ENCODE peak calls at places on chromosomes 2 and 18, in seven cellular contexts. B, X, T, J, M, G and A are unnamed samples.

GRCh38 chr18:63155910-63156773 is 163.4 kb downstream of the BCL2 start:
- DNase-seq in B (no peak), X (no peak), T (no peak), J (no peak), M (no peak), G (no peak), A (no peak)

GRCh38 chr2:231714639-231715498 is 6.5 kb downstream of the PTMA start:
- DNase-seq in B (peak; percentile 79), X (peak; percentile 48), T (peak; percentile 50), J (peak; percentile 89), M (peak; percentile 81), G (peak; percentile 78), A (peak; percentile 43)

GRCh38 chr2:79982445-79982844 is 322.1 kb downstream of the LRRTM1 start:
- DNase-seq in B (no peak), X (no peak), T (no peak), J (peak; percentile 10), M (peak; percentile 67), G (no peak), A (no peak)

GRCh38 chr2:19029655-19030054 is 328.8 kb downstream of the OSR1 start:
- DNase-seq in B (no peak), X (no peak), T (no peak), J (no peak), M (no peak), G (no peak), A (peak; percentile 68)

GRCh38 chr2:162011718-162012564 is 62.1 kb downstream of the DPP4 start:
- DNase-seq in B (no peak), X (no peak), T (no peak), J (no peak), M (no peak), G (no peak), A (no peak)

GRCh38 chr2:8255448-8255800 is 426.4 kb upstream of the ID2 start:
- DNase-seq in B (no peak), X (no peak), T (peak; percentile 32), J (no peak), M (no peak), G (no peak), A (no peak)

GRCh38 chr2:42786561-42787345 is 5.6 kb downstream of the HAAO start:
- DNase-seq in B (no peak), X (no peak), T (no peak), J (no peak), M (no peak), G (no peak), A (no peak)

GRCh38 chr2:239298126-239298804 is 102.6 kb downstream of the HDAC4 start:
- DNase-seq in B (peak; percentile 9), X (no peak), T (no peak), J (peak; percentile 6), M (peak; percentile 34), G (peak; percentile 27), A (no peak)

GRCh38 chr18:2909431-2910140 is 62.8 kb downstream of the EMILIN2 start:
- DNase-seq in B (no peak), X (no peak), T (no peak), J (no peak), M (no peak), G (no peak), A (no peak)

GRCh38 chr2:46239175-46239846 is 57.9 kb upstream of the EPAS1 start:
- DNase-seq in B (no peak), X (no peak), T (no peak), J (no peak), M (no peak), G (no peak), A (peak; percentile 56)

GRCh38 chr2:101179982-101180381 is 28.8 kb upstream of the TBC1D8 start:
- DNase-seq in B (no peak), X (no peak), T (no peak), J (no peak), M (peak; percentile 33), G (no peak), A (no peak)

GRCh38 chr18:63564576-63564975 is 22.4 kb downstream of the SERPINB12 start:
- DNase-seq in B (no peak), X (no peak), T (no peak), J (no peak), M (no peak), G (no peak), A (no peak)

GRCh38 chr2:174059875-174060226 is 94.7 kb upstream of the SP3 start:
- DNase-seq in B (no peak), X (no peak), T (no peak), J (no peak), M (no peak), G (no peak), A (peak; percentile 67)

GRCh38 chr2:23806665-23807064 is 120.3 kb downstream of the ATAD2B start:
- DNase-seq in B (no peak), X (no peak), T (no peak), J (no peak), M (no peak), G (no peak), A (no peak)

GRCh38 chr2:27622921-27623384 is 5.9 kb downstream of the CCDC121 start:
- DNase-seq in B (no peak), X (peak; percentile 63), T (peak; percentile 61), J (no peak), M (no peak), G (no peak), A (peak; percentile 87)

GRCh38 chr18:673317-673716 is 15.9 kb downstream of the TYMS start:
- DNase-seq in B (no peak), X (no peak), T (no peak), J (no peak), M (no peak), G (no peak), A (no peak)

GRCh38 chr18:48693625-48694262 is 154.9 kb downstream of the CTIF start:
- DNase-seq in B (no peak), X (peak; percentile 48), T (peak; percentile 55), J (no peak), M (no peak), G (no peak), A (peak; percentile 67)

GRCh38 chr2:33030326-33030725 is 83.6 kb downstream of the LTBP1 start:
- DNase-seq in B (no peak), X (no peak), T (no peak), J (no peak), M (no peak), G (no peak), A (no peak)

GRCh38 chr2:1132328-1132964 is 181.8 kb downstream of the SNTG2 start:
- DNase-seq in B (no peak), X (no peak), T (no peak), J (no peak), M (no peak), G (no peak), A (no peak)

GRCh38 chr2:68807821-68808266 is 63.4 kb downstream of the BMP10 start:
- DNase-seq in B (no peak), X (peak; percentile 79), T (peak; percentile 69), J (no peak), M (peak; percentile 30), G (no peak), A (no peak)

GRCh38 chr2:143296089-143296488 is 166.9 kb downstream of the ARHGAP15 start:
- DNase-seq in B (no peak), X (no peak), T (no peak), J (peak; percentile 25), M (no peak), G (no peak), A (no peak)

GRCh38 chr2:10326151-10326616 is 23.5 kb downstream of the HPCAL1 start:
- DNase-seq in B (no peak), X (no peak), T (no peak), J (no peak), M (no peak), G (no peak), A (no peak)

GRCh38 chr2:196259507-196260481 is 88.4 kb upstream of the STK17B start:
- DNase-seq in B (no peak), X (peak; percentile 87), T (peak; percentile 84), J (no peak), M (no peak), G (no peak), A (peak; percentile 89)

GRCh38 chr2:59658906-59659305 is 894.5 kb downstream of the BCL11A start:
- DNase-seq in B (no peak), X (no peak), T (no peak), J (no peak), M (no peak), G (no peak), A (no peak)
- TF ChIP-seq CTCF in B (no peak), X (no peak), T (no peak), J (no peak), M (no peak), G (no peak), A (no peak)

DNA sequence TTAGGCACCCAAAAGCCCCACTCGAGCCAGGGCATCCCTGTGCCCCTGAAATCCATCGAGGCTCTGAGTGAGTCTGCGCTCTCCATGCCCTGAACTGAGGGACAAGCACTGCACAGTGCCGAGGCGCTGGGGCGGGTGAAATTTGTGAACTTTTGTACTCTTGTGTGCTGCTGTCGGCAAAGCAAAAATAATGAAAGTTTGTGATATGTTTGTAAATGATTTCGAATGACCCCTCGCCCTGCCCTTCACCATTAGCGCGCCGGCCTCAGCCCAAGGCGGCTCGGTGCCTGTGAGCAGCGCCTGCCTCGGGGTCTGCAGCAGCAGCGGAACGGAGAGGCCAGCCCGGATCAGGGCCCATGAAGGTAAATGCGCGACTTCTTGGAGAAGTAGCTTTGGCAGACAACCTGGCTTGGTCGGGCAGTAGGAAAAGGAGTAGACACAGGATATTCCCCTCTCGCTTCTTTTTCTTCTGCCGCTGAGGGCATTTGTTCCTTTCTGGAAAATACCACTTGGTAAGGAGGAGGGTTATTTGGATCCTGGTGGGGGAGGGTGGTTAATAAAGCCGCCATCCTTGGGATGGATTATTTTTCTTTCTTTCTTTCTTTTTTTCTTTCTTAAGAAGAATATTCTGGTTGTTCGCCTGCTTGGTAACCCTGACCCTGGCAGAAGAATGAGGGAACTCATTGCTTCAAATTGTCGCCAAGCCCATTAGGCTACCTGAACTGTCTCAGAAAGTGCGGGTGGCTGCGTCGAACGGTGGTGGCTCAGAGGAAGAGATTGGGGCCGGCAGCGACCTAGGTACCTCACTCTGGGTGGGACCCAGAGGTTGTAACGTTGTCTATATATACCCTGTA is 1.6 kb upstream of the HOXD4 start:
- DNase-seq in B (no peak), X (no peak), T (no peak), J (no peak), M (no peak), G (no peak), A (no peak)
- H3K4me3 ChIP-seq in B (no peak overlapping the region), X (no peak overlapping the region), T (no peak overlapping the region), J (no peak overlapping the region), M (no peak overlapping the region), G (no peak overlapping the region), A (no peak overlapping the region)

GRCh38 chr2:20203521-20204225 is 21.3 kb downstream of the SDC1 start:
- DNase-seq in B (no peak), X (no peak), T (no peak), J (no peak), M (no peak), G (no peak), A (no peak)
- TF ChIP-seq CTCF in B (no peak), X (no peak), T (no peak), J (no peak), M (no peak), G (no peak), A (no peak)

GRCh38 chr2:177852389-177852788 is 220.2 kb downstream of the PDE11A start:
- DNase-seq in B (no peak), X (no peak), T (no peak), J (no peak), M (no peak), G (no peak), A (no peak)

DNA sequence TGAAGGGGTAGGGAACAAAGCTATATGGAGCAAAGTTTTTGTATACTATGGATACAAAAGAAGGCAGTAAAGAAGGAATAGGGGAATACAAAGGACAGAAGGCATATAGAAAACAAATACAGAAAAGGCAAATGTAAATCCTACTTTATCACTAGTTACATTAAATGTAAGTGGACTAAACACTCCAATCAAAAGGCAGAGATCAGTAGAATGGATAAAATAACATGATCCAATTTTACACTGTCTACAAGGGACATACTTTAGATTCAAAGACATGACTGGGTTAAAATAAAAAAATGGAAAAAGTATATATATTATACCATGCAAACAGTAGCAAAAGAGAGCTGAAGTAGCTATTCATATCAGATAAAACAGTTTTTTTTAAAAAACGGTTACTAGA is 215.0 kb downstream of the PDE11A start:
- DNase-seq in B (no peak), X (no peak), T (no peak), J (no peak), M (no peak), G (no peak), A (no peak)
- H3K4me3 ChIP-seq in B (no peak overlapping the region), X (no peak overlapping the region), T (no peak overlapping the region), J (no peak overlapping the region), M (no peak overlapping the region), G (no peak overlapping the region), A (no peak overlapping the region)